ENCODE peak calls at places on chromosome X, in nine cellular contexts. C is GM06990, V is vagina, D is IMR-90, K is omental fat pad, Y is PC-3, M is retinal pigment epithelial cell, J is GM13976, B is activated B cell treated with CpG ODN at 0.5 μM for 24 hours. X is an unnamed sample.
A peak's percentile ranks its signal among the peaks of the same experiment; 100 is the strongest.

GRCh38 chrX:53089224-53089842 is 4.6 kb upstream of the KANTR start:
- DNase-seq in C (no peak), V (no peak), B (no peak), J (peak; percentile 53), Y (peak; percentile 62), D (peak; percentile 68), K (no peak), M (no peak), X (no peak)

GRCh38 chrX:52852110-52852872 is 15.6 kb downstream of the XAGE3 start:
- DNase-seq in M (no peak), K (no peak), D (peak; percentile 43), C (no peak), Y (peak; percentile 31), J (no peak), V (no peak), B (no peak), X (no peak)

GRCh38 chrX:32041181-32041580 is 969.3 kb upstream of the FTHL17 start:
- DNase-seq in B (no peak), D (no peak), V (no peak), M (no peak), Y (no peak), C (no peak), J (no peak), K (no peak), X (no peak)

GRCh38 chrX:53256446-53257041 is 24.8 kb downstream of the IQSEC2 start:
- DNase-seq in C (no peak), B (no peak), D (no peak), M (no peak), J (no peak), K (no peak), Y (no peak), V (no peak), X (no peak)

GRCh38 chrX:106170318-106170717 is 2.2 kb downstream of the PWWP3B start:
- DNase-seq in K (no peak), B (no peak), V (no peak), J (no peak), M (peak; percentile 4), C (no peak), Y (peak; percentile 53), D (no peak), X (no peak)

GRCh38 chrX:129540068-129540653 is at the start of gene OCRL:
- DNase-seq in J (peak; percentile 77), C (peak; percentile 67), Y (peak; percentile 77), B (peak; percentile 37), M (no peak), K (peak; percentile 46), V (no peak), D (peak; percentile 59), X (peak; percentile 88)

GRCh38 chrX:56564182-56564885 is 907 bp downstream of the UBQLN2 start:
- DNase-seq in Y (peak; percentile 44), M (peak; percentile 52), C (peak; percentile 22), J (peak; percentile 22), V (no peak), K (no peak), D (peak; percentile 49), B (no peak), X (peak; percentile 5)

GRCh38 chrX:6382284-6382683 is 152.6 kb downstream of the VCX3A start:
- DNase-seq in K (no peak), C (no peak), V (no peak), M (no peak), Y (no peak), D (no peak), J (no peak), B (no peak), X (no peak)

GRCh38 chrX:44765556-44765955 is 78.3 kb upstream of the DUSP21 start:
- DNase-seq in V (no peak), C (no peak), J (no peak), M (no peak), Y (no peak), D (no peak), K (no peak), B (no peak), X (no peak)

GRCh38 chrX:49209434-49210251 is 9.7 kb upstream of the SYP start:
- DNase-seq in M (no peak), J (no peak), D (no peak), B (no peak), V (no peak), K (no peak), Y (no peak), C (no peak), X (no peak)

GRCh38 chrX:134171661-134172587 is 65.1 kb upstream of the CCDC160 start:
- DNase-seq in D (no peak), V (no peak), J (peak; percentile 12), B (peak; percentile 27), C (no peak), M (no peak), K (no peak), Y (no peak), X (peak; percentile 46)

GRCh38 chrX:97126020-97126419 is 242.3 kb downstream of the RPA4 start:
- DNase-seq in K (no peak), C (no peak), Y (peak; percentile 37), D (peak; percentile 73), M (peak; percentile 65), V (no peak), J (no peak), B (no peak), X (no peak)

GRCh38 chrX:101397779-101398178 is 7.0 kb downstream of the RPL36A start:
- DNase-seq in K (no peak), Y (no peak), M (no peak), C (no peak), D (peak; percentile 26), B (no peak), J (no peak), V (no peak), X (no peak)

DNA sequence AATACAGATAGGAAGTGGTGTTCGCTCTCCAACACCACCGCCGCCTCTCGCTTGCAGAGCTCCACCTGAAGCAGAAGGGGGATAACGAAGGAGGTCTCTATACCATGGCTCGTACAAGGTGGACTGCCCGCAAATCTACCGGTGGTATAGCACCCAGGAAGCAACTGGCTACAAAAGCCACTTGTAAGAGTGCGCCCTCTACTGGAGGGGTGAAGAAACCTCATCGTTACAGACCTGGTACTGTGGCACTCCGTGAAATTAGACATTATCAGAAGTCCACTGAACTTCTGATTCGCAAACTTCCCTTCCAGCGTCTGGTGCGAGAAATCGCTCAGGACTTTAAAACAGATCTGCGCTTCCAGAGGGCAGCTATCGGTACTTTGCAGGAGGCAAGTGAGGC is 5.2 kb upstream of the BMP15 start:
- DNase-seq in J (no peak), D (no peak), K (no peak), B (no peak), C (no peak), M (no peak), Y (peak; percentile 45), V (no peak), X (no peak)
- TF ChIP-seq CTCF in J (peak; percentile 12), D (no peak), K (no peak), B (no peak), C (peak; percentile 48), M (peak; percentile 39), Y (peak; percentile 62), V (no peak), X (peak; percentile 33)

DNA sequence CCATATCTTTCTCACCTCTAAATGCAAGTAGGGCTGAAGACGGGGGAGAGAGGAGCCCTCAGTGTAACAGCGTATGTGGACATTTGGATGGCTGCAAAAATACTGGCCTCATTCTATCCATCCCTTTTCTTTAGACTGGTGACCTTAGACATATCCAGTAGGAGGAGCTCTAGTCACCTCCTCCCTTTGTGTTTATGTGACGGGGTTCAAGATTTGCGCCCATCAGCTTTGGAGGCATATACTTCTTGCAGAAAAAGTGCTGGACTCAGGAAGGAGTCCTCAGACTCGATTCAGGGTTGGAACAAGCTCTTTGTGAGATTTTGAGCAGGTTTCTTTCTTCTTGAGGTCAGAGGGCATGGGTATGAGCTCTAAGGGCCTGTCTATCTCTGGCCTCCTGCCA is 86.2 kb downstream of the MAMLD1 start:
- DNase-seq in B (no peak), D (no peak), M (no peak), K (no peak), Y (no peak), V (no peak), J (no peak), C (no peak), X (no peak)
- TF ChIP-seq CTCF in B (no peak), D (no peak), M (no peak), K (no peak), Y (peak; percentile 46), V (no peak), J (peak; percentile 8), C (peak; percentile 38), X (no peak)

GRCh38 chrX:155643240-155643639 is 30.5 kb upstream of the TMLHE start:
- DNase-seq in B (no peak), J (no peak), Y (no peak), D (no peak), M (no peak), K (no peak), V (no peak), C (no peak), X (no peak)

DNA sequence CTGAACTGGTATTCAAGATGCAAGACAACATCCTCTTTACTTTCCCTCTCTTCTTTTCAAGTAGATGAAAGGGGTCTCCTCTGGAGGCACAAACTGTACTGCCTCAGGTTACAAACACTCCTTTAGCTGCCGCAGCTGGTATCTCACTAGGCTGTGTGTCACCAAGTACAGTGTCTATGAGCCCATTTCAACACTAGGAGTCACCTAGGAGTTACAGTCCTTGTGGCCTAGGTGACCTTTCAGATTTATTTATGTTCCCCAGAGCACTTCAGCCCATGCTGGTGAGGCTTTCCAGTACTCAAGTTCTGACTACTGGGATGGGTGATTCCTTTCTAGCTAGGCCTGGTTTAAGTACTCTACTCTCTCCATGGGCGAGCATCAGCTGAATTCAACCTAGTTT is 32.4 kb upstream of the TMLHE start:
- DNase-seq in J (no peak), D (no peak), C (no peak), Y (no peak), M (no peak), V (no peak), B (no peak), K (no peak), X (no peak)
- TF ChIP-seq CTCF in J (no peak), D (no peak), C (no peak), Y (no peak), M (no peak), V (no peak), B (no peak), K (no peak), X (no peak)

DNA sequence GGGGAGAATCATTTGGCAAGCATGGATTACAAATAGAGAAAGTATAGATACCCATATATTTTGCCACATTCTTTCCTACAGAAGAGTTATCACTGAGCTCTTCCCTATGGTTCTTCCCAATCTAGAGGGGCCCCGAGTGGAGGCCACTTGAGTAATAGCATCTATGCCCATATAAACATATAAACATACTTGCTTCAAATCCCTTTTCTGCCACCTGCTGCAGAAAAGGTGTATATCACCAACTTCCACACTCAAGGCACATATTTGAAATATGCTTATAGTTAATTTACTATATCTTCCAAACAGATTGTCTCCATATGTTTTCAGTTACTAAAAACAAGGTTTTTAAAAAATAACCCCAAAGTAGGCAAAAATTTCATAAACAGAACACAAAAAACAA is 642.8 kb upstream of the DIPK2B start:
- DNase-seq in J (no peak), Y (peak; percentile 45), D (no peak), K (no peak), M (no peak), V (no peak), C (no peak), B (no peak), X (no peak)
- TF ChIP-seq CTCF in J (no peak), Y (peak; percentile 51), D (peak; percentile 21), K (no peak), M (peak; percentile 11), V (peak; percentile 9), C (peak; percentile 20), B (no peak), X (no peak)

X was measured in nephron progenitor cell.